ENCODE peak calls at places on chromosomes 2 and 18, in seven cellular contexts. Z is head of caudate nucleus; U is RPMI7951; I is RCC 7860; S is activated CD4-positive, alpha-beta T cell treated with anti-CD3 and anti-CD28 coated beads for 48 hours; C is brain microvascular endothelial cell; K is H4. E is an unnamed sample.

GRCh38 chr2:60555066-60555793 is 1.8 kb upstream of the BCL11A start:
- DNase-seq in Z (peak; percentile 67), U (peak; percentile 63), I (peak; percentile 8), S (peak; percentile 73), C (no peak), K (peak; percentile 76), E (peak; percentile 58)

GRCh38 chr2:9153589-9153988 is 53.0 kb upstream of the ASAP2 start:
- DNase-seq in Z (no peak), U (no peak), I (no peak), S (no peak), C (no peak), K (no peak), E (no peak)

GRCh38 chr18:42850174-42850766 is 265.2 kb downstream of the RIT2 start:
- DNase-seq in Z (no peak), U (no peak), I (no peak), S (no peak), C (no peak), K (peak; percentile 39), E (no peak)

GRCh38 chr2:124034265-124034664 is 9.2 kb downstream of the CNTNAP5 start:
- DNase-seq in Z (no peak), U (no peak), I (no peak), S (no peak), C (no peak), K (no peak), E (no peak)

GRCh38 chr2:127853667-127854066 is 4.3 kb downstream of the POLR2D start:
- DNase-seq in Z (no peak), U (no peak), I (peak; percentile 29), S (no peak), C (peak; percentile 13), K (no peak), E (no peak)

GRCh38 chr2:172836386-172837200 is 100.9 kb downstream of the RAPGEF4 start:
- DNase-seq in Z (no peak), U (peak; percentile 80), I (peak; percentile 83), S (no peak), C (peak; percentile 59), K (peak; percentile 77), E (no peak)

GRCh38 chr2:19219060-19219459 is 139.4 kb downstream of the OSR1 start:
- DNase-seq in Z (no peak), U (no peak), I (peak; percentile 57), S (no peak), C (no peak), K (no peak), E (no peak)

GRCh38 chr2:153074207-153074606 is 355.8 kb downstream of the ARL6IP6 start:
- DNase-seq in Z (no peak), U (no peak), I (no peak), S (no peak), C (no peak), K (no peak), E (no peak)

GRCh38 chr2:198144621-198145020 is 340.2 kb downstream of the PLCL1 start:
- DNase-seq in Z (peak; percentile 8), U (no peak), I (no peak), S (peak; percentile 7), C (no peak), K (no peak), E (peak; percentile 35)

GRCh38 chr2:127619901-127620705 is 25.9 kb upstream of the GPR17 start:
- DNase-seq in Z (no peak), U (peak; percentile 79), I (no peak), S (peak; percentile 5), C (no peak), K (no peak), E (no peak)

GRCh38 chr18:33581816-33582215 is 3.8 kb downstream of the ASXL3 start:
- DNase-seq in Z (peak; percentile 17), U (no peak), I (no peak), S (no peak), C (no peak), K (no peak), E (peak; percentile 35)

GRCh38 chr2:26945991-26946750 is 24.3 kb upstream of the MAPRE3 start:
- DNase-seq in Z (no peak), U (no peak), I (no peak), S (no peak), C (no peak), K (no peak), E (peak; percentile 58)

GRCh38 chr2:20448246-20449046 is 1.6 kb downstream of the RHOB start:
- DNase-seq in Z (peak; percentile 51), U (no peak), I (no peak), S (no peak), C (no peak), K (no peak), E (peak; percentile 57)

GRCh38 chr2:86221066-86221684 is 21.9 kb downstream of the MRPL35 start:
- DNase-seq in Z (peak; percentile 61), U (peak; percentile 64), I (peak; percentile 24), S (peak; percentile 73), C (peak; percentile 41), K (peak; percentile 23), E (peak; percentile 61)

GRCh38 chr2:82795446-82795845 is 1663.6 kb downstream of the SUCLG1 start:
- DNase-seq in Z (no peak), U (peak; percentile 44), I (peak; percentile 46), S (no peak), C (peak; percentile 87), K (peak; percentile 41), E (no peak)

GRCh38 chr2:107712857-107713256 is 113.8 kb upstream of the RGPD4 start:
- DNase-seq in Z (no peak), U (peak; percentile 61), I (no peak), S (no peak), C (no peak), K (peak; percentile 69), E (no peak)

GRCh38 chr2:30425326-30425725 is 21.7 kb upstream of the LCLAT1 start:
- DNase-seq in Z (no peak), U (peak; percentile 45), I (no peak), S (no peak), C (no peak), K (no peak), E (peak; percentile 40)

GRCh38 chr18:40326987-40327386 is 1628.0 kb upstream of the PIK3C3 start:
- DNase-seq in Z (no peak), U (no peak), I (no peak), S (no peak), C (no peak), K (no peak), E (no peak)

GRCh38 chr2:105443610-105444598 is 45.1 kb upstream of the FHL2 start:
- DNase-seq in Z (no peak), U (no peak), I (no peak), S (no peak), C (no peak), K (peak; percentile 42), E (no peak)

GRCh38 chr18:49548266-49548665 is 13.6 kb upstream of the LIPG start:
- DNase-seq in Z (no peak), U (peak; percentile 14), I (peak; percentile 11), S (no peak), C (no peak), K (peak; percentile 74), E (no peak)

GRCh38 chr2:144376475-144376874 is 143.4 kb downstream of the ZEB2 start:
- DNase-seq in Z (no peak), U (no peak), I (no peak), S (no peak), C (no peak), K (no peak), E (no peak)

GRCh38 chr2:149290662-149291061 is 39.7 kb upstream of the LYPD6 start:
- DNase-seq in Z (no peak), U (no peak), I (no peak), S (no peak), C (no peak), K (no peak), E (no peak)

GRCh38 chr2:234577191-234577590 is 80.3 kb upstream of the ARL4C start:
- DNase-seq in Z (no peak), U (peak; percentile 24), I (no peak), S (no peak), C (no peak), K (no peak), E (no peak)

GRCh38 chr2:40178971-40179370 is 272.9 kb downstream of the SLC8A1 start:
- DNase-seq in Z (no peak), U (no peak), I (no peak), S (no peak), C (no peak), K (no peak), E (no peak)

GRCh38 chr2:181258761-181259160 is 198.4 kb upstream of the ITGA4 start:
- DNase-seq in Z (no peak), U (peak; percentile 76), I (no peak), S (no peak), C (peak; percentile 86), K (no peak), E (no peak)

GRCh38 chr2:64645014-64645418 is 8.7 kb downstream of the SERTAD2 start:
- DNase-seq in Z (peak; percentile 22), U (peak; percentile 80), I (peak; percentile 62), S (peak; percentile 42), C (peak; percentile 68), K (peak; percentile 80), E (no peak)

GRCh38 chr2:188623995-188624643 is 332.4 kb downstream of the GULP1 start:
- DNase-seq in Z (no peak), U (peak; percentile 77), I (no peak), S (no peak), C (peak; percentile 48), K (peak; percentile 91), E (no peak)

GRCh38 chr2:121722479-121722878 is 14.2 kb downstream of the NIFK start:
- DNase-seq in Z (no peak), U (peak; percentile 62), I (peak; percentile 83), S (peak; percentile 69), C (peak; percentile 88), K (no peak), E (peak; percentile 51)

GRCh38 chr2:193824474-193824873 is 1629.7 kb upstream of the TMEFF2 start:
- DNase-seq in Z (no peak), U (peak; percentile 72), I (peak; percentile 94), S (no peak), C (peak; percentile 40), K (no peak), E (no peak)

GRCh38 chr2:69033427-69034095 is 20.6 kb downstream of the ANTXR1 start:
- DNase-seq in Z (no peak), U (peak; percentile 23), I (no peak), S (no peak), C (no peak), K (no peak), E (no peak)

GRCh38 chr2:180463608-180464007 is 456.5 kb upstream of the CWC22 start:
- DNase-seq in Z (no peak), U (no peak), I (no peak), S (no peak), C (no peak), K (no peak), E (no peak)

GRCh38 chr18:48316177-48316576 is 93.0 kb downstream of the ZBTB7C start:
- DNase-seq in Z (no peak), U (no peak), I (no peak), S (no peak), C (no peak), K (no peak), E (no peak)

GRCh38 chr2:3613524-3613905 is 18.6 kb downstream of the COLEC11 start:
- DNase-seq in Z (no peak), U (no peak), I (no peak), S (no peak), C (no peak), K (no peak), E (no peak)

GRCh38 chr2:71517851-71518250 is 64.5 kb downstream of the DYSF start:
- DNase-seq in Z (no peak), U (no peak), I (no peak), S (no peak), C (no peak), K (no peak), E (no peak)